ENCODE peak calls at places on chromosomes 7 and 10, in five cellular contexts. M, K, N, O and Y are unnamed samples.

GRCh38 chr10:110497438-110498086 is at the start of gene DUSP5:
- DNase-seq in M (peak), K (no peak), N (peak), O (peak), Y (no peak)

GRCh38 chr7:2710901-2711551 is 23.0 kb downstream of the AMZ1 start:
- DNase-seq in M (no peak), K (no peak), N (peak), O (no peak), Y (no peak)

GRCh38 chr10:97882142-97883091 is 32.8 kb downstream of the GOLGA7B start:
- DNase-seq in M (peak), K (no peak), N (peak), O (peak), Y (peak)

GRCh38 chr10:7585228-7585627 is 81.5 kb downstream of the ITIH5 start:
- DNase-seq in M (no peak), K (no peak), N (no peak), O (no peak), Y (no peak)

GRCh38 chr10:107341281-107341680 is 176.8 kb upstream of the SORCS1 start:
- DNase-seq in M (no peak), K (no peak), N (no peak), O (no peak), Y (no peak)

GRCh38 chr10:72502581-72502980 is 123.3 kb downstream of the MICU1 start:
- DNase-seq in M (peak), K (no peak), N (peak), O (no peak), Y (no peak)

GRCh38 chr10:84179059-84179710 is 5.6 kb downstream of the GPR15LG start:
- DNase-seq in M (peak), K (no peak), N (peak), O (peak), Y (no peak)

GRCh38 chr7:136528329-136528728 is 340.1 kb upstream of the CHRM2 start:
- DNase-seq in M (peak), K (peak), N (peak), O (peak), Y (peak)

GRCh38 chr7:128123291-128124037 is 92.2 kb upstream of the LRRC4 start:
- DNase-seq in M (no peak), K (no peak), N (no peak), O (no peak), Y (no peak)

GRCh38 chr7:139526578-139527544 is 3.4 kb downstream of the CLEC2L start:
- DNase-seq in M (peak), K (peak), N (peak), O (peak), Y (peak)

GRCh38 chr7:55526770-55527169 is 45.5 kb downstream of the VOPP1 start:
- DNase-seq in M (no peak), K (no peak), N (no peak), O (no peak), Y (no peak)

GRCh38 chr7:91169819-91170218 is 94.4 kb upstream of the FZD1 start:
- DNase-seq in M (peak), K (no peak), N (no peak), O (no peak), Y (no peak)

DNA sequence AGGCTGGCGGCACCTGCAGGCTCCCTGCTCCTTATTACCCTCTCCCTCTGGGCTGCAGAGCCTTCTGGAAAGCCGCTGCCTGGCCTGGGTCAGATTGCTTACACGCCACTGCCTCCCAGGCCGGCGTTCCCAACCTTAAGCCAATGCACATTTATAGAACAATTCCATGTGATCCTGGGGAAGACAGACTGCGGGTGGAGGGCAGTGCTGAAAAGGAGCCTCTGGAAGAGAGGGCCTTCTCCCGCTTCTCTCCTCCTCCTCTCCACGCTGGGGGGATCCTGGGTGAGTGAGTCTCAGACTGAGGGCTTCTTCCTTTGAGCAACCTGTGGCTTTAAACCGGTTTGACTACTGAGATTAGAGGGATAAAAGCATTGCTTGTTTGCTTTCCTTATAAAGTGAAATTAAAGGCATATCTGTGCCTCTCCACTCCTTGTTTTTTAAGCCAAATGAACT is 5.5 kb downstream of the TACC2 start:
- DNase-seq in M (peak), K (no peak), N (no peak), O (no peak), Y (no peak)
- H3K4me3 ChIP-seq in M (no peak), K (no peak), N (no peak), O (no peak), Y (no peak)

GRCh38 chr10:31421322-31421721 is 102.3 kb downstream of the ZEB1 start:
- DNase-seq in M (no peak), K (no peak), N (no peak), O (no peak), Y (no peak)
- TF ChIP-seq CTCF in M (no peak), K (no peak), N (no peak), O (no peak), Y (no peak)

GRCh38 chr7:105267244-105267643 is 121.5 kb downstream of the SRPK2 start:
- DNase-seq in M (peak), K (no peak), N (no peak), O (no peak), Y (no peak)
- H3K4me3 ChIP-seq in M (peak), K (no peak), N (no peak), O (no peak), Y (peak)

GRCh38 chr10:61613665-61614064 is 49.1 kb upstream of the CABCOCO1 start:
- DNase-seq in M (no peak), K (no peak), N (no peak), O (no peak), Y (no peak)
- TF ChIP-seq CTCF in M (no peak), K (no peak), N (no peak), O (no peak), Y (no peak)

GRCh38 chr10:119687192-119688032 is 36.2 kb downstream of the BAG3 start:
- DNase-seq in M (peak), K (no peak), N (no peak), O (peak), Y (no peak)
- H3K4me3 ChIP-seq in M (no peak), K (no peak), N (no peak), O (no peak), Y (peak)

DNA sequence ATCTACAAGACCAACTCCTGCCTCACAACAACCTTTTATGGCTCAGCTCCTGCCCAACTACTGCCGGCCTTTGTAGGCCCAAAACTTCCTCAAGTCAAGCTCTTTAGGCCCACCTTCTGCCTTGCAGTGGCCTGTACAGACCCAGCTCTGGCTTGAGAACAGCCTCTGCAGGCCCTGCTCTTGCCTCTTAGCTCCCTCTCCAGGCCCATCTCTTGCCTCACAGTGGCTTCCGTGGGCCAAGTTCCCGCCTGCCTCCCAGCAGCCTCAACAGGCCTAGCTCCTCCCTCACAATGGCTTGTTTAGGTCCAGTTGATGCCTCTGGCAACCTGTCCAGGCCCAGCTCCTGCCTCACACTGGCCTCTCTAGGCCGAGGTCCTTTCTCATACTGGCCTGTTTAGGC is 32.4 kb upstream of the VKORC1L1 start:
- DNase-seq in M (no peak), K (no peak), N (no peak), O (peak), Y (no peak)
- TF ChIP-seq CTCF in M (no peak), K (no peak), N (no peak), O (peak), Y (no peak)

DNA sequence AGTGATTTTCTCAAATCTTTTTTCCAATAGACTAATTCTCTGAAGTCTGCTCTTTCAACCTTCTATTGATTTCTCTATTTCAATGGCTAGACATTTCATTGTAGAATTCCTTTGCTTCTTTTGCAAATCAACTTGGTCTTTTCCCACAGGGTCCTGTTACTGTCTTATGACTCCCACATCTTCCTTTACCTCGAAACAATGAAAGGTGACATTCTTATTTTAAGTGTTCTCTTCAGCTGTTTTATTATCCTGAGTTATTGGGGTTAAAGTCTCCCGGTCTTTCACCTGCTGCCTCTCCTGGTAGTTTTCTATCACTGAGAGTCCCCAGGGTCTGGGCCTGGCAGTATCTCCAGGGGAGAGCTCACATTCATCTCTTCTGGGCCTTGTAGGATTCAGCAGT is 95.7 kb downstream of the HECW1 start:
- DNase-seq in M (no peak), K (no peak), N (no peak), O (no peak), Y (no peak)
- H3K4me3 ChIP-seq in M (no peak), K (no peak), N (no peak), O (no peak), Y (no peak)

DNA sequence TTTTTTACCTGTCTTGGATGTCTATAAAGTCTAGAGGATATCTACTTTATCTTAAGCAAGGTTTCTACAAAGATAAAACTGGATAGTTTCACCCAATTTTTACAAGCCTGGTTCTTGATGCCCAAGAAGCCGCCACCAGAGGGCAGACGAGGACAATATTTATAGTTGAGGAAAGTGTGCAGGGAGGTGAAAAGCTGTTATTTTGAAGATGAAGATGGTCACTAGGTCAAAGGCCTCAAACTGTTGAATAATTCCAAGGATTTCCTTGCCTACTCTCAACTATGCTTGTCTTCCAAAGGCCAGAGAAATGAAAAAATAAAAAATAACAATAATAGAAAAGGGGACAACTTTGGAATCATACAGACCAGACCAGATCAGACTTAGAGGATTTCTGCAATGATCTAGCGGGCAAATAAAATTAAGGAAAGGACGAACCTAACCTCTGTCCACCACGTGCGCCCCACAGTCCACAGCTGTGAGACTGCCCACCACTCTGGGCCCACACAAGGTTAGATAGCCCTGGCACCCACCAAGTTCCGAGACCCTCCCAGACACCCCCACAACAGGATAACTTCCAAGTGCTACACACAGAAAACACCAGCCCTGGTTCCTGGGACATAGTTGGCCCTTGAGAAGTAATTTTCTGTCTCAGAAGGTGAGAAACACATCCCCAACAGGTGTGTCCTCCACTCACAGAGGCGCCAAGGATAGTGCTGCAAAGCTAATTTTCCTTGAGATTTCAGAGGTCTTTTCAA is 2.8 kb downstream of the PKD1L1 start:
- DNase-seq in M (peak), K (no peak), N (peak), O (peak), Y (peak)
- TF ChIP-seq CTCF in M (peak), K (peak), N (peak), O (peak), Y (peak)

DNA sequence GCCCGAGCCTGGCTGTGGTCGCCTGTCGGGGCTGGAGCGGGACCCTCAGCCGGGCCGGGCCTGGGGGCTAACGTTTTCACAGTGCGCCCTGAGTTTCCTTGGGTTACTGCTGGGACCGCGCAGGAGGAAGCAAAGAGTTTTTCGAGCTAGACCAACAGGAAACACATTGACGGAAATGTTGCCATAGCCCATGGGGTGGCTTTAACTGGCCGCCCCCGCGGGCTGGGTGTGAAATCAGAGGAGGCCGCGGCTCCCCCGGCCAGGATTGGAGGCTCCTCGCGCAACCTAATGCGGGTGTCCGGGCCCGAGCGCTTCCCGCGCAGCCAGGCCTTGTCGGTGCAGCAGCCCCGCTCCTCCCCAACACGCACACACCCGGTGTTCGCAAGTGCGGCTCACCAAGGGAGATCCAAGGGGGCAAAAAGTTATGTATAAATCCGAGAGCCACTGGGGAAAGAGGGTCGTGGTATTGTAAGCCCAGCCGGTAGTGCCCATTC is 1.9 kb downstream of the HHEX start:
- DNase-seq in M (no peak), K (no peak), N (no peak), O (no peak), Y (no peak)
- H3K4me3 ChIP-seq in M (peak), K (no peak), N (no peak), O (no peak), Y (no peak)

DNA sequence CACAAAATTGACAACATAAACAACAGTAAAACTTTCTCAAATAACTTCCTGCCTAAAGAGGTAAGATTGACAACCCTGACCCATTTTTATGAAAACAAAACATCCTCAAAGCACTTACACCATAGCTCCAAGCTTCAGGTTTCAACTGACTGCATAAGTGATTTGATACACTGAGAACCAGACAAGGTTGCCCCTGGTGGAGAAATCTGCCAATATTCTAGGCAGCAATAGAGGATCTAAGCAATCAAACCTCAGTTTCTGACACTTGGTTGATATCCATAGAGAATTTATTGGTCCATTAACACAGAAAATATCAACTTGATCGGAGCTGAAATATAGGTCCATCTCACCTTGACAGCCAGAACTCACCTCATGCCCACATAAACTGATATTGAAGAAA is 147.8 kb downstream of the ELAPOR2 start:
- DNase-seq in M (no peak), K (no peak), N (no peak), O (no peak), Y (no peak)
- TF ChIP-seq CTCF in M (no peak), K (no peak), N (peak), O (no peak), Y (peak)